ENCODE peak calls at places on chromosomes 3 and 15, in eight cellular contexts. K is pancreas; Z is CD4-positive, CD25-positive, alpha-beta regulatory T cell; R is psoas muscle; A is K562; G is hepatocyte; I is mesenchymal stem cell; N is GM23338. D is an unnamed sample.
A peak's percentile ranks its signal among the peaks of the same experiment; 100 is the strongest.

GRCh38 chr3:150535204-150535603 is 11.1 kb downstream of the SERP1 start:
- DNase-seq in K (no peak), Z (no peak), R (no peak), A (no peak), G (no peak), I (no peak), N (no peak), D (no peak)

GRCh38 chr3:9022305-9022985 is 59.2 kb upstream of the RAD18 start:
- DNase-seq in K (no peak), Z (no peak), R (no peak), A (no peak), G (no peak), I (no peak), N (peak; percentile 17), D (no peak)

GRCh38 chr3:32584660-32585059 is 14.0 kb upstream of the DYNC1LI1 start:
- DNase-seq in K (no peak), Z (no peak), R (no peak), A (no peak), G (no peak), I (no peak), N (no peak), D (no peak)

GRCh38 chr3:15519096-15519495 is 2.4 kb downstream of the COLQ start:
- DNase-seq in K (no peak), Z (no peak), R (no peak), A (no peak), G (no peak), I (no peak), N (no peak), D (no peak)

GRCh38 chr15:83404143-83404542 is 43.0 kb upstream of the SH3GL3 start:
- DNase-seq in K (no peak), Z (no peak), R (no peak), A (no peak), G (no peak), I (no peak), N (no peak), D (no peak)

GRCh38 chr3:155398046-155398445 is 104.6 kb upstream of the STRIT1 start:
- DNase-seq in K (no peak), Z (no peak), R (no peak), A (no peak), G (no peak), I (peak; percentile 12), N (no peak), D (no peak)

GRCh38 chr15:41558400-41559238 is at the start of gene TYRO3:
- DNase-seq in K (peak; percentile 65), Z (peak; percentile 56), R (peak; percentile 75), A (peak; percentile 94), G (peak; percentile 86), I (peak; percentile 67), N (peak; percentile 85), D (peak; percentile 67)

GRCh38 chr3:58173670-58174472 is 36.9 kb downstream of the DNASE1L3 start:
- DNase-seq in K (peak; percentile 91), Z (peak; percentile 45), R (no peak), A (peak; percentile 21), G (peak; percentile 63), I (no peak), N (peak; percentile 77), D (no peak)

GRCh38 chr15:92012368-92012629 is 158.8 kb downstream of the SLCO3A1 start:
- DNase-seq in K (peak; percentile 7), Z (no peak), R (no peak), A (no peak), G (no peak), I (no peak), N (no peak), D (no peak)

GRCh38 chr3:34571714-34572113 is 773.3 kb downstream of the PDCD6IP start:
- DNase-seq in K (no peak), Z (no peak), R (no peak), A (no peak), G (no peak), I (no peak), N (no peak), D (no peak)

GRCh38 chr3:197298858-197299854 is 744 bp upstream of the DLG1 start:
- DNase-seq in K (peak; percentile 37), Z (no peak), R (peak; percentile 39), A (peak; percentile 62), G (peak; percentile 72), I (peak; percentile 39), N (peak; percentile 81), D (no peak)

GRCh38 chr3:4834403-4834866 is 144.8 kb upstream of the BHLHE40 start:
- DNase-seq in K (no peak), Z (peak; percentile 33), R (no peak), A (peak; percentile 38), G (no peak), I (peak; percentile 62), N (no peak), D (peak; percentile 70)

GRCh38 chr3:120280566-120280965 is 4.5 kb downstream of the GPR156 start:
- DNase-seq in K (no peak), Z (no peak), R (no peak), A (no peak), G (no peak), I (no peak), N (no peak), D (no peak)

GRCh38 chr3:129971368-129972052 is 3.0 kb upstream of the TRH start:
- DNase-seq in K (no peak), Z (no peak), R (no peak), A (no peak), G (no peak), I (no peak), N (peak; percentile 81), D (no peak)

GRCh38 chr3:68057637-68058320 is 403.4 kb upstream of the SUCLG2 start:
- DNase-seq in K (no peak), Z (peak; percentile 83), R (no peak), A (no peak), G (no peak), I (no peak), N (no peak), D (peak; percentile 60)

GRCh38 chr15:34802371-34802770 is 7.0 kb upstream of the ACTC1 start:
- DNase-seq in K (no peak), Z (no peak), R (no peak), A (no peak), G (no peak), I (no peak), N (no peak), D (no peak)

GRCh38 chr3:156825795-156826143 is 384 bp upstream of the LEKR1 start:
- DNase-seq in K (no peak), Z (no peak), R (no peak), A (no peak), G (no peak), I (no peak), N (no peak), D (no peak)

GRCh38 chr15:38867556-38867955 is 302.9 kb upstream of the RASGRP1 start:
- DNase-seq in K (no peak), Z (no peak), R (no peak), A (no peak), G (no peak), I (peak; percentile 37), N (no peak), D (no peak)

GRCh38 chr3:170502297-170502696 is 83.6 kb downstream of the SLC7A14 start:
- DNase-seq in K (no peak), Z (no peak), R (peak; percentile 44), A (no peak), G (no peak), I (no peak), N (no peak), D (no peak)

GRCh38 chr3:50369271-50369670 is 9.9 kb upstream of the TMEM115 start:
- DNase-seq in K (no peak), Z (no peak), R (no peak), A (no peak), G (no peak), I (no peak), N (no peak), D (no peak)

GRCh38 chr3:50365842-50366220 is 6.5 kb upstream of the TMEM115 start:
- DNase-seq in K (no peak), Z (no peak), R (no peak), A (no peak), G (no peak), I (no peak), N (no peak), D (no peak)

GRCh38 chr3:50365080-50365841 is 5.9 kb upstream of the TMEM115 start:
- DNase-seq in K (peak; percentile 94), Z (peak; percentile 95), R (peak; percentile 79), A (peak; percentile 89), G (peak; percentile 95), I (peak; percentile 66), N (peak; percentile 97), D (peak; percentile 94)

GRCh38 chr3:50359760-50360110 is 414 bp upstream of the TMEM115 start:
- DNase-seq in K (no peak), Z (no peak), R (no peak), A (no peak), G (no peak), I (no peak), N (no peak), D (no peak)

DNA sequence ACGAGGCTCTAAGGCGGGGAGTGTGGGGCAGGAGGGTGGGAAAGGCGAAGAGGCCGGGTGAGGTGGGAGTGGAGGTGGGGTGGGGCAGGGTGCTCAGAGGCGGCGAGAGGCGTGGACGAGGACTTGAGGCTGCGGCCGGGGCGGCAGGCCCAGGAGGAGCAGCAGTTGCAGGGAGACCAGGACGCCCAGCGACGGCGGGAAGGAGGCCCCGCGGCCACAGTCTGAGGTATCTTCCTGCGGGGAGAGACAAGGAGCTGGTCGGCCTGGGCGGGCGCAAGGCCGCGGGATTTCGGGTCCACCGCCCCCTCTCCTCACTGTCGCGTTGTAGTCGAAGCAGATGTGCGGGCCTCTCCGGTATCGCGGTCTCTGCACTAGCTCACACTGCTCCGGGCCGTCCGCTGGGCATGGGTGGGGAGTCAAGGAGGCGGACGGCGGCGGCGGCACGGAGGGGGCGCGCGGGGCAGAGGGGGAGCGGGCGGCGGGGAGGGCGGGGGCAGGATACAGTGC is 5.3 kb upstream of the TMEM115 start:
- DNase-seq in K (no peak), Z (no peak), R (no peak), A (peak; percentile 30), G (peak; percentile 58), I (no peak), N (peak; percentile 75), D (no peak)
- H3K4me3 ChIP-seq in K (peak overlapping the region; percentile 70), Z (no peak overlapping the region), R (peak overlapping the region; percentile 57), A (peak overlapping the region; percentile 39), G (peak overlapping the region; percentile 37), I (peak overlapping the region; percentile 73), N (peak overlapping the region; percentile 78), D (peak overlapping the region; percentile 65)

DNA sequence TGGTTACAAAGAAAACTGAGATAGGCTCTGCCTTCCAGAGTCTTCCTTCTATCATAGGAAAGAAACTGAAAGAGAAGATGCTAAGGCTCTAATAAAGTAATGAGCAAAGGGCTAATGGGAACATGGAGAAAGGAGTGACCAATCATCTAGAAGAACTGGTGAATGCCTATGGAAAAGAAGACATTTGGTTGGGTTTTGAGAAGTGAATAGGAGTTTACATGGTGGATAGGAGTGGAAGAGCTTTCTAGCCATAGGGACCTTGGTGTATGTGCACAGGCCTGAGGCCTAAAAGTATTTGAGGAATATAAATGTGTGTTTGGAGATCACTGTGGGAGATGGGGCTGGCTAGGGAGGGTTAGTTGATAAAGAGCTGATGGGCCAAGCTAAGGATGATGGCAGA is 6.8 kb downstream of the LPP start:
- DNase-seq in K (no peak), Z (no peak), R (no peak), A (no peak), G (no peak), I (no peak), N (no peak), D (no peak)
- H3K4me1 ChIP-seq in K (peaks cover 54% of the 10 kb centered on the region), Z (peaks cover 54% of the 10 kb centered on the region), R (peaks cover 52% of the 10 kb centered on the region), A (no peaks in the 10 kb centered on the region), G (peaks cover 60% of the 10 kb centered on the region), I (peaks cover 5% of the 10 kb centered on the region), N (peaks cover 14% of the 10 kb centered on the region), D (peaks cover 19% of the 10 kb centered on the region)

GRCh38 chr3:72520690-72521308 is 327.4 kb downstream of the SHQ1 start:
- DNase-seq in K (no peak), Z (no peak), R (no peak), A (no peak), G (peak; percentile 53), I (peak; percentile 46), N (no peak), D (no peak)
- H3K27ac ChIP-seq in K (no peak overlapping the region), Z (no peak overlapping the region), R (no peak overlapping the region), A (no peak overlapping the region), G (peak overlapping the region; percentile 14), I (no peak overlapping the region), N (no peak overlapping the region), D (no peak overlapping the region)

GRCh38 chr3:138942271-138942670 is 4.7 kb downstream of the FOXL2 start:
- DNase-seq in K (no peak), Z (no peak), R (no peak), A (no peak), G (no peak), I (no peak), N (no peak), D (no peak)
- H3K4me3 ChIP-seq in K (no peak overlapping the region), Z (no peak overlapping the region), R (no peak overlapping the region), A (no peak overlapping the region), G (no peak overlapping the region), I (no peak overlapping the region), N (no peak overlapping the region), D (no peak overlapping the region)

D was measured in effector memory CD4-positive, alpha-beta T cell.